ENCODE peak calls at places on chromosomes 1 and 21, in eight cellular contexts. One of them, this sample, is unnamed.

GRCh38 chr21:45404726-45405270 is at the start of gene COL18A1:
- DNase-seq in HFFc6: peak; percentile 16
- DNase-seq in psoas muscle: peak; percentile 68
- DNase-seq in left lung: peak; percentile 86
- DNase-seq in adrenal gland: peak; percentile 69
- DNase-seq in CD8-positive, alpha-beta T cell: no peak
- DNase-seq in kidney: peak; percentile 94
- DNase-seq in progenitor cell of endocrine pancreas: no peak
- DNase-seq in this sample: no peak

GRCh38 chr21:45403825-45404725 is 890 bp upstream of the COL18A1 start:
- DNase-seq in CD8-positive, alpha-beta T cell: no peak
- DNase-seq in kidney: peak; percentile 84
- DNase-seq in progenitor cell of endocrine pancreas: no peak
- DNase-seq in psoas muscle: peak; percentile 73
- DNase-seq in adrenal gland: no peak
- DNase-seq in HFFc6: no peak
- DNase-seq in left lung: peak; percentile 80
- DNase-seq in this sample: no peak

GRCh38 chr1:100474838-100475237 is 63.1 kb upstream of the GPR88 start:
- DNase-seq in progenitor cell of endocrine pancreas: no peak
- DNase-seq in adrenal gland: no peak
- DNase-seq in HFFc6: no peak
- DNase-seq in CD8-positive, alpha-beta T cell: no peak
- DNase-seq in psoas muscle: no peak
- DNase-seq in kidney: no peak
- DNase-seq in left lung: no peak
- DNase-seq in this sample: no peak

GRCh38 chr1:114803001-114803400 is 22.5 kb upstream of the SIKE1 start:
- DNase-seq in kidney: no peak
- DNase-seq in progenitor cell of endocrine pancreas: no peak
- DNase-seq in adrenal gland: no peak
- DNase-seq in CD8-positive, alpha-beta T cell: no peak
- DNase-seq in HFFc6: no peak
- DNase-seq in left lung: no peak
- DNase-seq in psoas muscle: no peak
- DNase-seq in this sample: no peak

GRCh38 chr21:45546636-45547203 is 4.5 kb upstream of the SLC19A1 start:
- DNase-seq in left lung: no peak
- DNase-seq in psoas muscle: peak; percentile 8
- DNase-seq in HFFc6: no peak
- DNase-seq in CD8-positive, alpha-beta T cell: no peak
- DNase-seq in progenitor cell of endocrine pancreas: no peak
- DNase-seq in kidney: peak; percentile 13
- DNase-seq in adrenal gland: no peak
- DNase-seq in this sample: peak; percentile 27

GRCh38 chr1:110896090-110896489 is 23.1 kb downstream of the CD53 start:
- DNase-seq in left lung: no peak
- DNase-seq in CD8-positive, alpha-beta T cell: no peak
- DNase-seq in HFFc6: no peak
- DNase-seq in adrenal gland: no peak
- DNase-seq in kidney: no peak
- DNase-seq in psoas muscle: no peak
- DNase-seq in progenitor cell of endocrine pancreas: no peak
- DNase-seq in this sample: no peak

GRCh38 chr1:151693057-151693651 is 23.4 kb downstream of the CELF3 start:
- DNase-seq in psoas muscle: no peak
- DNase-seq in kidney: no peak
- DNase-seq in left lung: no peak
- DNase-seq in adrenal gland: no peak
- DNase-seq in CD8-positive, alpha-beta T cell: no peak
- DNase-seq in HFFc6: peak; percentile 45
- DNase-seq in progenitor cell of endocrine pancreas: no peak
- DNase-seq in this sample: no peak

GRCh38 chr1:109655624-109656519 is at the start of gene GSTM4:
- DNase-seq in kidney: peak; percentile 95
- DNase-seq in CD8-positive, alpha-beta T cell: no peak
- DNase-seq in psoas muscle: peak; percentile 95
- DNase-seq in adrenal gland: peak; percentile 86
- DNase-seq in HFFc6: peak; percentile 54
- DNase-seq in progenitor cell of endocrine pancreas: peak; percentile 64
- DNase-seq in left lung: peak; percentile 95
- DNase-seq in this sample: no peak

GRCh38 chr1:110421159-110421777 is 13.8 kb upstream of the LAMTOR5 start:
- DNase-seq in psoas muscle: no peak
- DNase-seq in left lung: no peak
- DNase-seq in progenitor cell of endocrine pancreas: no peak
- DNase-seq in kidney: no peak
- DNase-seq in CD8-positive, alpha-beta T cell: no peak
- DNase-seq in adrenal gland: peak; percentile 65
- DNase-seq in HFFc6: peak; percentile 66
- DNase-seq in this sample: no peak

GRCh38 chr1:23825762-23826522 is 713 bp upstream of the HMGCL start:
- DNase-seq in progenitor cell of endocrine pancreas: no peak
- DNase-seq in left lung: no peak
- DNase-seq in adrenal gland: no peak
- DNase-seq in HFFc6: no peak
- DNase-seq in CD8-positive, alpha-beta T cell: no peak
- DNase-seq in psoas muscle: no peak
- DNase-seq in kidney: no peak
- DNase-seq in this sample: no peak

GRCh38 chr1:171712341-171712740 is 29.5 kb downstream of the VAMP4 start:
- DNase-seq in left lung: no peak
- DNase-seq in psoas muscle: no peak
- DNase-seq in adrenal gland: no peak
- DNase-seq in HFFc6: no peak
- DNase-seq in progenitor cell of endocrine pancreas: no peak
- DNase-seq in kidney: no peak
- DNase-seq in CD8-positive, alpha-beta T cell: no peak
- DNase-seq in this sample: no peak

GRCh38 chr1:53182688-53183276 is 13.8 kb upstream of the CPT2 start:
- DNase-seq in progenitor cell of endocrine pancreas: no peak
- DNase-seq in kidney: no peak
- DNase-seq in adrenal gland: no peak
- DNase-seq in psoas muscle: no peak
- DNase-seq in left lung: no peak
- DNase-seq in CD8-positive, alpha-beta T cell: no peak
- DNase-seq in HFFc6: no peak
- DNase-seq in this sample: no peak

GRCh38 chr1:63691672-63692425 is 82.0 kb upstream of the ROR1 start:
- DNase-seq in left lung: no peak
- DNase-seq in adrenal gland: peak; percentile 73
- DNase-seq in kidney: no peak
- DNase-seq in psoas muscle: no peak
- DNase-seq in CD8-positive, alpha-beta T cell: no peak
- DNase-seq in progenitor cell of endocrine pancreas: no peak
- DNase-seq in HFFc6: peak; percentile 82
- DNase-seq in this sample: no peak

GRCh38 chr1:204169871-204170270 is 3.7 kb upstream of the REN start:
- DNase-seq in left lung: no peak
- DNase-seq in CD8-positive, alpha-beta T cell: no peak
- DNase-seq in adrenal gland: no peak
- DNase-seq in HFFc6: no peak
- DNase-seq in psoas muscle: no peak
- DNase-seq in kidney: no peak
- DNase-seq in progenitor cell of endocrine pancreas: no peak
- DNase-seq in this sample: no peak
- TF ChIP-seq CTCF in left lung: no peak
- TF ChIP-seq CTCF in CD8-positive, alpha-beta T cell: no peak
- TF ChIP-seq CTCF in adrenal gland: no peak
- TF ChIP-seq CTCF in HFFc6: no peak
- TF ChIP-seq CTCF in psoas muscle: no peak
- TF ChIP-seq CTCF in kidney: no peak
- TF ChIP-seq CTCF in progenitor cell of endocrine pancreas: no peak
- TF ChIP-seq CTCF in this sample: no peak

GRCh38 chr21:40466893-40467483 is 380.0 kb downstream of the DSCAM start:
- DNase-seq in psoas muscle: no peak
- DNase-seq in progenitor cell of endocrine pancreas: no peak
- DNase-seq in adrenal gland: peak; percentile 8
- DNase-seq in CD8-positive, alpha-beta T cell: no peak
- DNase-seq in kidney: no peak
- DNase-seq in left lung: no peak
- DNase-seq in HFFc6: peak; percentile 23
- DNase-seq in this sample: no peak
- TF ChIP-seq CTCF in psoas muscle: no peak
- TF ChIP-seq CTCF in progenitor cell of endocrine pancreas: peak; percentile 70
- TF ChIP-seq CTCF in adrenal gland: peak; percentile 8
- TF ChIP-seq CTCF in CD8-positive, alpha-beta T cell: no peak
- TF ChIP-seq CTCF in kidney: peak; percentile 22
- TF ChIP-seq CTCF in left lung: peak; percentile 31
- TF ChIP-seq CTCF in HFFc6: peak; percentile 81
- TF ChIP-seq CTCF in this sample: peak; percentile 84

GRCh38 chr1:246267426-246267825 is 239.7 kb downstream of the SMYD3 start:
- DNase-seq in adrenal gland: no peak
- DNase-seq in left lung: no peak
- DNase-seq in progenitor cell of endocrine pancreas: no peak
- DNase-seq in CD8-positive, alpha-beta T cell: no peak
- DNase-seq in psoas muscle: no peak
- DNase-seq in kidney: no peak
- DNase-seq in HFFc6: no peak
- DNase-seq in this sample: no peak
- TF ChIP-seq CTCF in adrenal gland: no peak
- TF ChIP-seq CTCF in left lung: no peak
- TF ChIP-seq CTCF in progenitor cell of endocrine pancreas: no peak
- TF ChIP-seq CTCF in CD8-positive, alpha-beta T cell: no peak
- TF ChIP-seq CTCF in psoas muscle: no peak
- TF ChIP-seq CTCF in kidney: no peak
- TF ChIP-seq CTCF in HFFc6: no peak
- TF ChIP-seq CTCF in this sample: no peak

DNA sequence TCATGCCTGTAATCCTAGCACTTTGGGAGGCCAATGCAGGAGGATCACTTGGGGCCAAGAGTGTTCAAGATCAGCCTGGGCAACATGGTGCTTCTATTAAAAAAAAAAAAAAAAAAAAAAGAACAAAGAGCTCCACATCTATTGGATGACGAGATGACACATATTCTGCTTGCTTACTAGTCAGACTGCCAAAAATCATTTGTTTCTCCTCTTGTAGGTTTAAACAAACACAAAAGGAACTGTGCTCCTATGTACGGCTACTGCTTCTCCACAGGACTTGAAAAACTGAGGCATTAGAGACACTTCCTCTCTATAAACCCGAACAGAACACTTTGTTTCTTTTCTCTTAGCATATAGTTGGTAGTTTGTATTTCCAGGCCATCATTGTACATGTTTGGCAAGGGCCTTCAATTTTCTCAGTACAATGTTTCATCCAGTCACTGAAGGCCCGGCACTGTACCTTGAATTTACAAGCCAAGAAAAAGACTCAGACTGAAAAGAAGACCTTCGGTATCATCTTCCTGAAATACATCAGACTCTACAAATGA is 6.0 kb downstream of the TRIT1 start:
- DNase-seq in progenitor cell of endocrine pancreas: no peak
- DNase-seq in adrenal gland: no peak
- DNase-seq in CD8-positive, alpha-beta T cell: no peak
- DNase-seq in psoas muscle: no peak
- DNase-seq in HFFc6: no peak
- DNase-seq in kidney: no peak
- DNase-seq in left lung: no peak
- DNase-seq in this sample: no peak
- TF ChIP-seq CTCF in progenitor cell of endocrine pancreas: no peak
- TF ChIP-seq CTCF in adrenal gland: no peak
- TF ChIP-seq CTCF in CD8-positive, alpha-beta T cell: no peak
- TF ChIP-seq CTCF in psoas muscle: no peak
- TF ChIP-seq CTCF in HFFc6: no peak
- TF ChIP-seq CTCF in kidney: no peak
- TF ChIP-seq CTCF in left lung: no peak
- TF ChIP-seq CTCF in this sample: no peak

GRCh38 chr1:58585166-58585565 is 8.1 kb upstream of the TACSTD2 start:
- DNase-seq in kidney: no peak
- DNase-seq in psoas muscle: no peak
- DNase-seq in progenitor cell of endocrine pancreas: no peak
- DNase-seq in CD8-positive, alpha-beta T cell: no peak
- DNase-seq in adrenal gland: no peak
- DNase-seq in left lung: no peak
- DNase-seq in HFFc6: no peak
- DNase-seq in this sample: no peak
- TF ChIP-seq CTCF in kidney: no peak
- TF ChIP-seq CTCF in psoas muscle: no peak
- TF ChIP-seq CTCF in progenitor cell of endocrine pancreas: no peak
- TF ChIP-seq CTCF in CD8-positive, alpha-beta T cell: no peak
- TF ChIP-seq CTCF in adrenal gland: no peak
- TF ChIP-seq CTCF in left lung: no peak
- TF ChIP-seq CTCF in HFFc6: no peak
- TF ChIP-seq CTCF in this sample: no peak

GRCh38 chr1:237492359-237492758 is 398.4 kb downstream of the ZP4 start:
- DNase-seq in psoas muscle: no peak
- DNase-seq in left lung: no peak
- DNase-seq in CD8-positive, alpha-beta T cell: no peak
- DNase-seq in progenitor cell of endocrine pancreas: no peak
- DNase-seq in kidney: no peak
- DNase-seq in adrenal gland: no peak
- DNase-seq in HFFc6: no peak
- DNase-seq in this sample: no peak
- TF ChIP-seq CTCF in psoas muscle: no peak
- TF ChIP-seq CTCF in left lung: no peak
- TF ChIP-seq CTCF in CD8-positive, alpha-beta T cell: no peak
- TF ChIP-seq CTCF in progenitor cell of endocrine pancreas: no peak
- TF ChIP-seq CTCF in kidney: no peak
- TF ChIP-seq CTCF in adrenal gland: no peak
- TF ChIP-seq CTCF in HFFc6: no peak
- TF ChIP-seq CTCF in this sample: peak; percentile 48

DNA sequence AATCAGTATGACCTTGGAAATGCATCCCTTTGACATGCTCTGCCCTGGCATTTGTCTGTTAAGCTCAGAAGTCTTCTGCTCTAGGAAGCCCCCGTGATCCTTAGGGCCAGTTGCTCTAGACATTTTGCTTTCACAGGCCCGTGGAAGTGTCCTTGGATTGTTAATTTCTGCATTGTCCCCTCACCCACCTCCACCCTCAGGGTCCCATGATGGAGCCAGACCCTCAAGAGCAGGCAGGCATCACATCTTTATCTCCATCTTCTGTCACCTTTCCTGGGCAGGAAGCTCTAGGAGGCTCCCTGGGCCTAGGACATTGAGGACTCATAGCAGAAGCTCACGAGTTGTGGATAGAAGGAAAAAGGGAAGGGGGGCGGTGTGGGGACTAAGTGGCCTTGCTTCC is 185.2 kb downstream of the MATN1 start:
- DNase-seq in psoas muscle: no peak
- DNase-seq in HFFc6: no peak
- DNase-seq in progenitor cell of endocrine pancreas: no peak
- DNase-seq in kidney: no peak
- DNase-seq in left lung: no peak
- DNase-seq in CD8-positive, alpha-beta T cell: no peak
- DNase-seq in adrenal gland: no peak
- DNase-seq in this sample: no peak
- TF ChIP-seq CTCF in psoas muscle: no peak
- TF ChIP-seq CTCF in HFFc6: no peak
- TF ChIP-seq CTCF in progenitor cell of endocrine pancreas: no peak
- TF ChIP-seq CTCF in kidney: no peak
- TF ChIP-seq CTCF in left lung: no peak
- TF ChIP-seq CTCF in CD8-positive, alpha-beta T cell: no peak
- TF ChIP-seq CTCF in adrenal gland: no peak
- TF ChIP-seq CTCF in this sample: no peak

This sample was measured in type B pancreatic cell.